ENCODE peak calls at places on chromosomes 13 and 19, in ten cellular contexts. X is GM12892, O is A549, F is K562, Q is IMR-90, N is esophagus squamous epithelium, U is uterus, E is lower leg skin, J is heart left ventricle, L is body of pancreas. Y is an unnamed sample.
A peak's percentile ranks its signal among the peaks of the same experiment; 100 is the strongest.

GRCh38 chr19:19320362-19321142 is at the start of the genes MAU2 and SUGP1:
- DNase-seq in Q (peak; percentile 90), J (peak; percentile 88), E (peak; percentile 97), L (peak; percentile 88), X (peak; percentile 95), O (peak; percentile 89), U (peak; percentile 87), N (peak; percentile 68), F (peak; percentile 93), Y (peak; percentile 96)

GRCh38 chr19:1615156-1615765 is 10.0 kb upstream of the UQCR11 start:
- DNase-seq in O (no peak), N (no peak), J (no peak), F (no peak), L (no peak), U (no peak), X (no peak), Q (no peak), E (no peak), Y (no peak)

GRCh38 chr13:101465877-101466276 is 13.4 kb downstream of the ITGBL1 start:
- DNase-seq in X (no peak), U (no peak), J (no peak), F (no peak), N (no peak), E (no peak), L (no peak), O (no peak), Q (peak; percentile 77), Y (no peak)

GRCh38 chr13:59000770-59001169 is 1163.0 kb downstream of the DIAPH3 start:
- DNase-seq in J (no peak), E (no peak), U (no peak), N (no peak), Q (no peak), L (no peak), F (no peak), X (no peak), O (no peak), Y (no peak)

GRCh38 chr13:99988469-99989375 is 7.1 kb downstream of the ZIC2 start:
- DNase-seq in X (no peak), O (no peak), L (no peak), Q (no peak), F (no peak), U (no peak), N (no peak), E (peak; percentile 58), J (no peak), Y (no peak)

GRCh38 chr19:16117594-16118033 is 5.9 kb downstream of the RAB8A start:
- DNase-seq in X (no peak), Q (no peak), L (no peak), J (no peak), E (no peak), N (no peak), U (no peak), F (no peak), O (no peak), Y (no peak)

GRCh38 chr19:15299568-15300409 is 32.5 kb downstream of the BRD4 start:
- DNase-seq in X (no peak), U (no peak), O (no peak), E (no peak), Q (peak; percentile 89), N (no peak), F (no peak), J (no peak), L (no peak), Y (peak; percentile 29)

GRCh38 chr19:5974721-5975387 is 3.1 kb downstream of the RANBP3 start:
- DNase-seq in L (no peak), N (no peak), O (no peak), J (no peak), F (no peak), U (no peak), Q (peak; percentile 35), X (no peak), E (no peak), Y (no peak)

GRCh38 chr19:35055715-35056179 is 14.2 kb downstream of the HPN start:
- DNase-seq in Q (no peak), U (no peak), E (no peak), O (peak; percentile 51), X (no peak), F (peak; percentile 46), J (no peak), L (no peak), N (no peak), Y (no peak)

GRCh38 chr19:39850892-39851291 is 4.7 kb upstream of the FBL start:
- DNase-seq in N (no peak), X (no peak), F (no peak), L (no peak), J (no peak), U (no peak), Q (no peak), E (no peak), O (no peak), Y (no peak)

GRCh38 chr13:110552767-110553166 is 8.8 kb downstream of the RAB20 start:
- DNase-seq in J (no peak), L (no peak), X (no peak), O (no peak), U (no peak), N (no peak), E (no peak), Q (no peak), F (no peak), Y (no peak)

DNA sequence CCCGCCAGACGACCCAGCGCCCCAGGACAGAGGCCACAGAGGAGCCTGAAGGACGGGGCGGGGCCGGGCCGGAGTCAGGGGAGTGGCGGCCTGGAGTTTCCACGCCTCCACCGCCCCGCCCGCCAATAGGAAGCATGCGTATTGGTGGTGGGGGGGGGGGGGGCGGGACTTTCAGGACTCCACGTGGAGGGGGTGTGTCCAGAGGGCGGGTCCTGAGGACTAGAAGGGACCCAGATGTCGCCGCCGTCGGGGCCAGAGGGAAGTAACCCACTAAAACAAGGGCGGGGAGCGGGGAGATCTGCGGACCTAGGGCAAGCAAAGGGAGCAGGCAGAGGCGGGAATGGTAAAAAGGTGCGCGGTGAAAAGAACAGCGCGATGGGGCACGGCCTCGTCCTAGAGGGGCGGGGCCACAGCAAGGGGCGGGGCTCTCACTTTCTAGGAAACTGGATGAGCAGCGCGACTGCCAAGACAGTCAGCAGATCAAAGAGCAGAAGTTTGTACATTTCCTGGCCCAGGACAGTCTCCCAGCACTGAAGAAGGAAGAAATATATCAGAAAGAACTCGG is 2.8 kb upstream of the LENG1 start:
- DNase-seq in N (peak; percentile 50), J (peak; percentile 89), F (peak; percentile 94), Q (peak; percentile 44), L (peak; percentile 95), X (peak; percentile 59), O (peak; percentile 89), E (peak; percentile 96), U (peak; percentile 89), Y (peak; percentile 93)
- TF ChIP-seq POLR2A in N (no peak), J (no peak), F (no peak), Q (no peak), L (peak; percentile 5), X (no peak), O (no peak), E (no peak), U (no peak), Y (no peak)

GRCh38 chr19:48330012-48330681 is 4.8 kb downstream of the EMP3 start:
- DNase-seq in O (no peak), U (peak; percentile 81), N (peak; percentile 39), X (peak; percentile 70), L (peak; percentile 88), J (peak; percentile 81), Q (no peak), F (no peak), E (peak; percentile 95), Y (peak; percentile 94)
- TF ChIP-seq POLR2A in O (no peak), U (no peak), N (peak; percentile 49), X (peak; percentile 37), L (peak; percentile 65), J (no peak), Q (no peak), F (no peak), E (no peak), Y (peak; percentile 59)

GRCh38 chr19:58304748-58305064 is 471 bp upstream of the ERVK3-1 start:
- DNase-seq in F (peak; percentile 58), N (no peak), O (no peak), J (no peak), L (no peak), Q (no peak), E (no peak), U (no peak), X (no peak), Y (no peak)

GRCh38 chr19:58307736-58308135 is 2.6 kb downstream of the ERVK3-1 start:
- DNase-seq in U (no peak), F (no peak), E (no peak), J (no peak), N (no peak), Q (no peak), X (no peak), O (no peak), L (no peak), Y (no peak)

GRCh38 chr19:58305932-58306323 is 751 bp downstream of the ERVK3-1 start:
- DNase-seq in J (no peak), L (no peak), U (no peak), E (no peak), N (no peak), X (no peak), O (no peak), Q (no peak), F (no peak), Y (no peak)

GRCh38 chr19:58304255-58304654 is 922 bp upstream of the ERVK3-1 start:
- DNase-seq in J (no peak), U (no peak), N (no peak), F (peak; percentile 62), X (no peak), E (no peak), Q (no peak), O (no peak), L (no peak), Y (peak; percentile 39)

DNA sequence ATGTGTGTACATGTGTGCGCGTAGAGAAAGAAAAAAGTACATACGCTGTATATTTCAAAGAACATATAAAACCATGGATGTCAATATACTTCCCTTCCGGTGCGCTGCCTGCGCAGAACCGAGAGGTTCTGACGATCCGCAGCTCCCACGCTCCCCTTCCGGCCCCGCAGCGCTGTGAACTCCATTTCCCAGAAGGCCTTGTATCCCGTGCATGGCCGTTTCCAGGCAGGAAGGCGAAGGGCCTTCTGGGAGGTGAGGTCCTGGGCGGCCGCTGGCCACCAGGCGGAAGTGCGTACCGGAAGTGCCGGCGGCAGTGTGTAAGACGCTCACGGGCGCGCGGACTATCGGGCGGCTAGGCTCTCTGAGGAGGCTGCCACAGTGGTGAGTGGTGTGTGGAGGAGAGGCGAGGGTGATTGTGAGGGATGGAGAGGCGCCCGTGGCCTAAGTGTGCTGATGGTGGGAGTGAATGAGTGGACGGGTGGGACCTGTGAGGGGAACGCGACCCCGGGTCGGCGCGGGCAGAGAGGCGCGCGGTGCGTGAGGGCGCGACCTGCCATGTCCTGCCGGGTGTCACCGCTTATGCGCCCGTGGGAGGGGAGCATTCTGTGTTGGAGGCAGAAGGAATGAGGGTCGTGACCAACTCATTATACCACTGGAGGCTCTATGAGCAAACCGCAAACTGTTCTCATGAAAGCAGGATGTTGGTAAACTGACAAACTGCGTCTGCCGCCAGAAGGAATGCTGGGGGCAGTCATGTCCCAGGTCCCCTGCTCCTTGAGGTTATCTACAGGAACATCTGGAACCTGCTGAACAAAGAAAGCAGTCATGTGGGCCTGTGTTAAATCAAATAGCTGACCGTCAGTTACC is at the start of gene ERVK3-1:
- DNase-seq in L (peak; percentile 95), Q (peak; percentile 98), X (peak; percentile 93), F (peak; percentile 95), N (peak; percentile 92), E (peak; percentile 99), J (peak; percentile 96), U (peak; percentile 94), O (peak; percentile 99), Y (peak; percentile 99)
- TF ChIP-seq POLR2A in L (peak; percentile 87), Q (peak; percentile 94), X (peak; percentile 98), F (peak; percentile 99), N (peak; percentile 82), E (peak; percentile 81), J (peak; percentile 7), U (peak; percentile 83), O (peak; percentile 97), Y (peak; percentile 96)

GRCh38 chr19:4390017-4390861 is 10.1 kb downstream of the SH3GL1 start:
- DNase-seq in U (no peak), X (no peak), O (no peak), Q (peak; percentile 56), N (no peak), E (no peak), J (peak; percentile 60), F (no peak), L (peak; percentile 25), Y (no peak)
- TF ChIP-seq POLR2A in U (no peak), X (no peak), O (no peak), Q (no peak), N (no peak), E (no peak), J (no peak), F (no peak), L (no peak), Y (no peak)